ENCODE peak calls at places on chromosomes 6 and 20, in ten cellular contexts. Y, R, E, P, I, O, T, D, C and B are unnamed samples.

GRCh38 chr6:107108201-107108890 is 7.0 kb downstream of the BEND3 start:
- DNase-seq in Y (no peak), R (no peak), E (no peak), P (no peak), I (no peak), O (no peak), T (no peak), D (no peak), C (no peak), B (no peak)

GRCh38 chr20:10497283-10497682 is 62.2 kb downstream of the SLX4IP start:
- DNase-seq in Y (no peak), R (no peak), E (no peak), P (no peak), I (no peak), O (no peak), T (no peak), D (no peak), C (no peak), B (no peak)

GRCh38 chr20:63101781-63102719 is 95.3 kb upstream of the BHLHE23 start:
- DNase-seq in Y (peak), R (peak), E (peak), P (peak), I (no peak), O (peak), T (peak), D (peak), C (no peak), B (no peak)

GRCh38 chr20:52083627-52084232 is 107.8 kb downstream of the ZFP64 start:
- DNase-seq in Y (peak), R (peak), E (no peak), P (peak), I (peak), O (no peak), T (peak), D (peak), C (peak), B (peak)

GRCh38 chr6:3530515-3530914 is 73.7 kb upstream of the SLC22A23 start:
- DNase-seq in Y (no peak), R (no peak), E (no peak), P (no peak), I (no peak), O (no peak), T (no peak), D (no peak), C (no peak), B (no peak)

GRCh38 chr6:159976844-159977241 is 8.0 kb downstream of the IGF2R start:
- DNase-seq in Y (no peak), R (no peak), E (no peak), P (no peak), I (no peak), O (no peak), T (no peak), D (no peak), C (no peak), B (no peak)

GRCh38 chr6:97114645-97115044 is 168.4 kb downstream of the MMS22L start:
- DNase-seq in Y (no peak), R (no peak), E (no peak), P (no peak), I (no peak), O (no peak), T (no peak), D (no peak), C (no peak), B (no peak)

GRCh38 chr20:61979701-61980635 is 85.7 kb downstream of the TAF4 start:
- DNase-seq in Y (no peak), R (no peak), E (no peak), P (no peak), I (no peak), O (no peak), T (no peak), D (no peak), C (no peak), B (no peak)

GRCh38 chr20:346640-347316 is at the start of gene NRSN2:
- DNase-seq in Y (peak), R (no peak), E (no peak), P (peak), I (no peak), O (no peak), T (peak), D (peak), C (peak), B (peak)

GRCh38 chr6:130847546-130847945 is 20.3 kb downstream of the SMLR1 start:
- DNase-seq in Y (no peak), R (no peak), E (no peak), P (no peak), I (no peak), O (no peak), T (no peak), D (no peak), C (no peak), B (no peak)

GRCh38 chr6:6918216-6918983 is 189.4 kb upstream of the RREB1 start:
- DNase-seq in Y (peak), R (no peak), E (no peak), P (peak), I (peak), O (no peak), T (peak), D (no peak), C (no peak), B (no peak)

GRCh38 chr6:37648465-37649330 is 49.0 kb downstream of the MDGA1 start:
- DNase-seq in Y (peak), R (peak), E (no peak), P (peak), I (no peak), O (no peak), T (no peak), D (no peak), C (no peak), B (no peak)

GRCh38 chr20:61697666-61698597 is 367.7 kb downstream of the TAF4 start:
- DNase-seq in Y (no peak), R (no peak), E (no peak), P (no peak), I (no peak), O (no peak), T (no peak), D (no peak), C (no peak), B (no peak)

GRCh38 chr20:44807051-44807683 is 3.2 kb downstream of the RIMS4 start:
- DNase-seq in Y (no peak), R (no peak), E (no peak), P (no peak), I (no peak), O (no peak), T (no peak), D (no peak), C (no peak), B (no peak)